ENCODE peak calls at places on chromosome 1, in six cellular contexts. I, Y, O, E, J and G are unnamed samples. For H3K27me3 and H3K36me3, the result is how much of the 10 kb centered on the place peaks cover.

GRCh38 chr1:239976130-239976968 is 115.3 kb upstream of the FMN2 start:
- DNase-seq in I (peak), Y (peak), O (peak), E (peak), J (no peak), G (peak)

GRCh38 chr1:1065265-1065939 is 8.7 kb downstream of the RNF223 start:
- DNase-seq in I (no peak), Y (no peak), O (no peak), E (no peak), J (no peak), G (no peak)

GRCh38 chr1:24294228-24294672 is 24.9 kb upstream of the GRHL3 start:
- DNase-seq in I (no peak), Y (no peak), O (no peak), E (no peak), J (no peak), G (no peak)

GRCh38 chr1:65164633-65165032 is 16.6 kb downstream of the AK4 start:
- DNase-seq in I (no peak), Y (no peak), O (no peak), E (no peak), J (no peak), G (no peak)

GRCh38 chr1:224528900-224529299 is 87.2 kb upstream of the CNIH3 start:
- DNase-seq in I (no peak), Y (no peak), O (no peak), E (peak), J (no peak), G (no peak)

GRCh38 chr1:175434268-175434860 is 241.8 kb upstream of the KIAA0040 start:
- DNase-seq in I (no peak), Y (peak), O (peak), E (no peak), J (no peak), G (peak)

GRCh38 chr1:150549496-150550221 is 451 bp downstream of the ADAMTSL4 start:
- DNase-seq in I (peak), Y (peak), O (no peak), E (no peak), J (no peak), G (peak)

GRCh38 chr1:34759472-34760357 is at the start of gene GJB4:
- DNase-seq in I (no peak), Y (no peak), O (no peak), E (no peak), J (no peak), G (peak)

GRCh38 chr1:204415351-204415750 is 3.7 kb upstream of the PPP1R15B start:
- DNase-seq in I (no peak), Y (no peak), O (no peak), E (no peak), J (no peak), G (no peak)

DNA sequence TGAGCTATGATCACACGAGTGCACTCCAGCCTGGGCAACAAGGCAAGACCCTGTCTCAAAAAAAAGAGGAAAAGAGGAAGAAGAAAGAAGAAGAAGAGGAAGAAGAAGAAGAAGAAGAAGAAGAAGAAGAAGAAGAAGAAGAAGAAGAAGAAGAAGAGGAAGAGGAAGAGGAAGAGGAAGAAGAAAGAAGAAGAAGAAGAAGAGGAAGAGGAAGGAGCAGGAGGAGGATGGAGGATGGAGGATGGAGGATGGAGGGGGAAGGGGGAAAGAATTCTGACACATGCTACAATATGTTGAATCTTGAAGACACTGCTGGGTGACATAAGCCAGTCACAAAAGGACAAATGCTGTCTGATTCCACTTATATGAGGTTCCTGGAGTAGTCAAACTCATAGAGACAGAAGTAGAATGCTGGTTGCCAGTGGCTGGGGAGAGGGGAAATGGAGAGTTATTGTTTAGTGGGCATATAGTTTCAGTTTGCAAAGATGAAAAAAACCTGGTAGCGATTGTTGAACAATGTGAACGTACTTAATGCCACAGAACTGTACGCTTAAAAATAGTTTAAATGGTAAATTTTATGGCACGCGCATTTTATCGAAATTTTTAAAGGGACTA is 47.3 kb upstream of the COA6 start:
- DNase-seq in I (no peak), Y (no peak), O (no peak), E (no peak), J (no peak), G (no peak)
- H3K4me3 ChIP-seq in I (peak), Y (no peak), O (no peak), E (no peak), J (peak), G (no peak)

GRCh38 chr1:3163356-3163755 is 94.4 kb downstream of the PRDM16 start:
- DNase-seq in I (no peak), Y (no peak), O (no peak), E (no peak), J (peak), G (no peak)

GRCh38 chr1:3160647-3161046 is 91.6 kb downstream of the PRDM16 start:
- DNase-seq in I (no peak), Y (no peak), O (no peak), E (no peak), J (no peak), G (no peak)

GRCh38 chr1:3159996-3160395 is 91.0 kb downstream of the PRDM16 start:
- DNase-seq in I (no peak), Y (no peak), O (no peak), E (no peak), J (no peak), G (no peak)

GRCh38 chr1:3162483-3162882 is 93.5 kb downstream of the PRDM16 start:
- DNase-seq in I (no peak), Y (no peak), O (no peak), E (no peak), J (no peak), G (no peak)

DNA sequence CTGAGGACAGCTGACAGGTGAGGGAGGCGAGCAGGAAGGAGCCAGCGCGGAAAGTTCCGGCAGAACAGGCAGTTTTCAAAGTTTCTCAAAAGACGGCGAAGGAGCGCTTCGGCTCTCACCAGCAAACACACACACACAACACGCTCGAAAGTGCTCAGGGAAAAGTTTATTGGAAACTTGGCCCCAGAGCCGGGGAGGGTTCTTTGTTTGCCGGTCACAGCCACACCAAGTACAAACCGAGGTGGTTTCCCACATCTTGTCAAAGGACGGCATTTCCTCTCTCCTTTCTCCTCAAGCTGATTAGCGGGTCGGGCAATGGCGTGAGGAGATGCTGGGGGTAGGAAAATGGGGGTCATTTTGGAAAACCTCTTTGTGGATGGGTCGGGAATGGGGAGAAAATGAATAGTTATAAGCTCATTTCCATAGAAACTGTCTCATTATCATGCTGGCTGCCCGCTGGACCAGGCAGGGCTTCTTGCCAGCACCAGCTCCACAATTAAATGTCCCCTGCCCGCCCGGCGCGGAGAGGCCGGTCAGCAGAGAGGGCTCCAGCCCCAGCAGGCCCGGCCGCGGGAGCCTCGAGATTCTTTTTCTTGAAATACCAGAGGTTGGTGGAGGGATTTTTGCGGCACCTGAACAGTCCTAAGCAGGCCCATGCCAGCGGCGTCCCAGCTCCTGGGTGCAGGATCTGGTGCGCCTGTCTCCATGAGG is 92.3 kb downstream of the PRDM16 start:
- DNase-seq in I (no peak), Y (no peak), O (no peak), E (no peak), J (no peak), G (no peak)
- H3K27me3 ChIP-seq in I (under half), Y (under half), O (under half), E (under half), J (under half), G (under half)

GRCh38 chr1:222711319-222712252 is 705 bp downstream of the AIDA start:
- DNase-seq in I (peak), Y (peak), O (no peak), E (peak), J (peak), G (peak)

GRCh38 chr1:222712253-222713090 is at the start of the genes AIDA and BROX:
- DNase-seq in I (peak), Y (peak), O (peak), E (peak), J (peak), G (peak)

GRCh38 chr1:222716393-222716792 is 4.0 kb downstream of the BROX start:
- DNase-seq in I (no peak), Y (no peak), O (no peak), E (no peak), J (no peak), G (no peak)

GRCh38 chr1:222709700-222710153 is 2.6 kb downstream of the AIDA start:
- DNase-seq in I (no peak), Y (no peak), O (no peak), E (no peak), J (no peak), G (no peak)

DNA sequence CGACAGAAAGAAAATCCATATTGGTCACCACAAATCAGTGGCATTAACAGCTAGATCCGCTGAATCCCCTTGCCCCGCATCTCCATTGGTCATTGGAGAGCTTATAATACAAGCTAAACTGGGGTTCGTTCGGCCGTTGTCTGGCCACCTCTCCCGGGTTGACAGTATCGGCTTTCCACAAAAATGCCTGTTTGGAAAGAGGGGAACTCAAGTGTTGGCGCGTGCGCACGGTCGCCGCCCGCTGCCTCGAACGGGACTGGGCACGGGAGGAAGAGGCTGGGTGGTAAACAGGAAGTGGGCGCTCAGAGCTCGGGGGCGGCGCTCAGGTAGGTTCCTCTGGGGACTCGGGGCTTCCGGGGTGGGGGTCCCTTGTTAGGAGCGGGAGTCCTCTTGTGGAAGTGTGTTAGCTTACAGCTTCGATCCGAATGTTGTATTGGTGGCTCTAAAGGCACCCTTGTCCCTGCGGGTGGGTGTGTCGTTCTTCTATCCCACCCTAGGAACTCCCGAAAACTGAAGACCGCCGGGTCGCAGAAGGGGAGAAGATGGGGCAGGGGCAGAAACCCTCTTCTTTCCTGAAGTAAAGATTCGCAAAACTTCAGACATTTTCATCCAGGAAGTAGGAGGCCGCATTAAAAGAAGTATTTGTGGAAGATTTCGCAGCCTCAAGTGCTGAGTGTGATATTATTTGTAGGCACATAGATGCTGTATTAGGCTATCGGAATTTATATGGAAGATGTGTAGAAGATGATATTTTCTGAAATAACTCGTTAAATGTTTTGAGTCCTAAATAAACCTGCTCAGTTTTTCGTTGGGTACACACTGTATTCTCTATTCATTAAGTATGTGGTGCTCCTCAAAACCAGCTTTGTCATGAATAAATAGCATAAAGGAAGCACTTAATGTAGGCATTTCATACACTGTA is 988 bp downstream of the BROX start:
- DNase-seq in I (peak), Y (peak), O (peak), E (peak), J (peak), G (peak)
- H3K36me3 ChIP-seq in I (under half), Y (under half), O (under half), E (under half), J (under half), G (under half)

GRCh38 chr1:177784394-177784793 is 185.5 kb downstream of the SEC16B start:
- DNase-seq in I (no peak), Y (no peak), O (no peak), E (no peak), J (no peak), G (no peak)
- H3K4me3 ChIP-seq in I (no peak), Y (no peak), O (no peak), E (no peak), J (no peak), G (no peak)

GRCh38 chr1:67589519-67590233 is 95.3 kb upstream of the GADD45A start:
- DNase-seq in I (no peak), Y (no peak), O (no peak), E (no peak), J (no peak), G (no peak)

GRCh38 chr1:67583462-67583950 is 101.5 kb upstream of the GADD45A start:
- DNase-seq in I (no peak), Y (no peak), O (no peak), E (no peak), J (no peak), G (no peak)

GRCh38 chr1:67588186-67588865 is 96.7 kb upstream of the GADD45A start:
- DNase-seq in I (no peak), Y (peak), O (no peak), E (no peak), J (no peak), G (no peak)

GRCh38 chr1:67584938-67585337 is 100.1 kb upstream of the GADD45A start:
- DNase-seq in I (no peak), Y (peak), O (no peak), E (no peak), J (no peak), G (no peak)

GRCh38 chr1:67586596-67586995 is 98.4 kb upstream of the GADD45A start:
- DNase-seq in I (no peak), Y (peak), O (no peak), E (no peak), J (no peak), G (no peak)
- H3K27me3 ChIP-seq in I (under half), Y (under half), O (under half), E (under half), J (under half), G (under half)

DNA sequence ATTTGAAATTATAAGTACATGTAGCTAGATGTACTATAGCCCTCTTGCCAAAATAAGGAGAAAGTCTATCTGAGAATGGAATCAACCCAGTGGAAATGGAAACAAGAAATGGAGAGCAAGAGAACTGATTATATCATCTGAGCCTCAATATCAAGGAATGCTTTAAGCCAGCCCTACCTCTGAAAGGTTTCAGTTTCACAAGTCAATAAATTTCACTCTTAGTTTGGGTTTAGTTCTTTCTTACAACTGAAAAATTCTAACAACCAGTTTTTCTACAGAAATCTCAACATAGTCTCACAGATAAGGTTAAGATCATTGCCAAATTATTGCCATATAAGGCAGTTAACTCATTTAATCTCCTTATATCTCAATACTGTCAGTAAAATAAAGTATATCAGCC is 80.0 kb downstream of the EPS15 start:
- DNase-seq in I (no peak), Y (no peak), O (no peak), E (no peak), J (no peak), G (no peak)
- H3K36me3 ChIP-seq in I (under half), Y (under half), O (under half), E (under half), J (under half), G (under half)

DNA sequence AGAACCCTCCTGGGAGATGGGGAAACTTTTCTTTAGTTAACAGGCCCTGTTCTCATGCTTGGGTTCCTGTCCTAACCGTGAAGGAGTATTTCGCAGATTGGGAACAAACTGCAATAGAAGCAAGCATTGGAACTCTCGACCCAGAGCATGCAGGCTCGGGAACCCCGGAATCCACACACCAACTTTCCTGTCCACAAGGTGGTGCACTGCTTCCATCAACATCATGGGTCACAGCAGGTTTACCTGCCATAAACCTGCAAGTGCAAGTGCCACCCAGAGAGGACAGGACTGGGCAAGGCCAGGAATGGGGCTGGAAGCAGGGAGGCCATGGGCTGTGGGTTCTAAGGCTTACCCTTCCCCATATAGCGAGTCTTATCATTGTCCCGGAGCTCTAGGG is 6.9 kb downstream of the ENO1 start:
- DNase-seq in I (no peak), Y (no peak), O (no peak), E (no peak), J (no peak), G (no peak)
- H3K4me3 ChIP-seq in I (no peak), Y (no peak), O (no peak), E (no peak), J (no peak), G (no peak)

DNA sequence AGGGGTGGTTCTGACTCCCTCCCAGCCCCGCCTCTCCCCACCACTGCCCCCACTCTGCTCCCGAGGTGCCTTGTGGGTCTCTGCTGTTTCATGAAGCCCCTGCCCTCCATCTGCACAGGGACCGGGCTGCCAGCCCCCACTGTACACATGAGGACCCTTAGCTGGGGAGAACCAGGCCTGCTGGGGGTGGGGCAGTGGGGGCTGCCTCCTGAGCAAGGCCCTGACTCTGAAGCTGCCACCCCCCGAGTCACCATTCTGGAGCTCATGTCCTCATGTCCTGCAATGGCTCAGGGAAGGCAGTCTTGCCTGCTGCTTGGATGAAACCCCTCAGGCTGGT is 8.4 kb downstream of the HES3 start:
- DNase-seq in I (no peak), Y (no peak), O (no peak), E (no peak), J (no peak), G (no peak)
- H3K27me3 ChIP-seq in I (under half), Y (under half), O (under half), E (under half), J (under half), G (under half)

DNA sequence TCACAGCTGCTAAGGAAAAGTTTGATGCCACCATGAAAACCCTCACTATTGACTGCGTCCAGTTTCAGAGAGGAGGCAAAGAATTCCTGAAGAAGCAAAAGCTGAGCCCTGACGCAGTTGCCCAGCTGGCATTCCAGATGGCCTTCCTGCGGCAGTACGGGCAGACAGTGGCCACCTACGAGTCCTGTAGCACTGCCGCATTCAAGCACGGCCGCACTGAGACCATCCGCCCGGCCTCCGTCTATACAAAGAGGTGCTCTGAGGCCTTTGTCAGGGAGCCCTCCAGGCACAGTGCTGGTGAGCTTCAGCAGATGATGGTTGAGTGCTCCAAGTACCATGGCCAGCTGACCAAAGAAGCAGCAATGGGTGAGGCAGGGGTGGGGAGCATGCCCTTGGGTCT is 9.5 kb downstream of the CZIB start:
- DNase-seq in I (no peak), Y (no peak), O (no peak), E (no peak), J (no peak), G (no peak)
- H3K36me3 ChIP-seq in I (under half), Y (under half), O (under half), E (half or more), J (half or more), G (under half)